ENCODE peak calls at places on chromosomes 16 and 17, in eight cellular contexts. One of them, this sample, is unnamed.

GRCh38 chr16:54446639-54447038 is 160.1 kb upstream of the IRX3 start:
- DNase-seq in stimulated activated CD4-positive, alpha-beta T cell treated with anti-CD3 and anti-CD28 coated beads, Interleukin-1b, Interleukin-23, amount 100 ng/mL, for 1 hour: no peak
- DNase-seq in activated naive CD4-positive, alpha-beta T cell treated with Interleukin-2 at 50 U/mL for 16 hours: no peak
- DNase-seq in neural crest cell: no peak
- DNase-seq in GM13976: no peak
- DNase-seq in MG63: peak
- DNase-seq in NCI-H1092 treated with DMSO at 0.1 percent for 48 hours: peak
- DNase-seq in dermis microvascular lymphatic vessel endothelial cell: peak
- DNase-seq in this sample: peak

GRCh38 chr16:15682105-15682570 is 32.1 kb downstream of the NDE1 start:
- DNase-seq in stimulated activated CD4-positive, alpha-beta T cell treated with anti-CD3 and anti-CD28 coated beads, Interleukin-1b, Interleukin-23, amount 100 ng/mL, for 1 hour: no peak
- DNase-seq in activated naive CD4-positive, alpha-beta T cell treated with Interleukin-2 at 50 U/mL for 16 hours: peak
- DNase-seq in neural crest cell: peak
- DNase-seq in GM13976: no peak
- DNase-seq in MG63: peak
- DNase-seq in NCI-H1092 treated with DMSO at 0.1 percent for 48 hours: no peak
- DNase-seq in dermis microvascular lymphatic vessel endothelial cell: peak
- DNase-seq in this sample: peak

GRCh38 chr17:8104911-8105310 is 13.4 kb downstream of the ALOXE3 start:
- DNase-seq in stimulated activated CD4-positive, alpha-beta T cell treated with anti-CD3 and anti-CD28 coated beads, Interleukin-1b, Interleukin-23, amount 100 ng/mL, for 1 hour: no peak
- DNase-seq in activated naive CD4-positive, alpha-beta T cell treated with Interleukin-2 at 50 U/mL for 16 hours: no peak
- DNase-seq in neural crest cell: no peak
- DNase-seq in GM13976: no peak
- DNase-seq in MG63: no peak
- DNase-seq in NCI-H1092 treated with DMSO at 0.1 percent for 48 hours: no peak
- DNase-seq in dermis microvascular lymphatic vessel endothelial cell: no peak
- DNase-seq in this sample: no peak

GRCh38 chr16:26752166-26752565 is 314.6 kb upstream of the C16orf82 start:
- DNase-seq in stimulated activated CD4-positive, alpha-beta T cell treated with anti-CD3 and anti-CD28 coated beads, Interleukin-1b, Interleukin-23, amount 100 ng/mL, for 1 hour: no peak
- DNase-seq in activated naive CD4-positive, alpha-beta T cell treated with Interleukin-2 at 50 U/mL for 16 hours: no peak
- DNase-seq in neural crest cell: no peak
- DNase-seq in GM13976: no peak
- DNase-seq in MG63: no peak
- DNase-seq in NCI-H1092 treated with DMSO at 0.1 percent for 48 hours: no peak
- DNase-seq in dermis microvascular lymphatic vessel endothelial cell: no peak
- DNase-seq in this sample: no peak

GRCh38 chr17:3916013-3916696 is at the start of gene P2RX1:
- DNase-seq in stimulated activated CD4-positive, alpha-beta T cell treated with anti-CD3 and anti-CD28 coated beads, Interleukin-1b, Interleukin-23, amount 100 ng/mL, for 1 hour: no peak
- DNase-seq in activated naive CD4-positive, alpha-beta T cell treated with Interleukin-2 at 50 U/mL for 16 hours: peak
- DNase-seq in neural crest cell: no peak
- DNase-seq in GM13976: no peak
- DNase-seq in MG63: no peak
- DNase-seq in NCI-H1092 treated with DMSO at 0.1 percent for 48 hours: no peak
- DNase-seq in dermis microvascular lymphatic vessel endothelial cell: no peak
- DNase-seq in this sample: peak

GRCh38 chr17:40303009-40303657 is 5.8 kb upstream of the RARA start:
- DNase-seq in stimulated activated CD4-positive, alpha-beta T cell treated with anti-CD3 and anti-CD28 coated beads, Interleukin-1b, Interleukin-23, amount 100 ng/mL, for 1 hour: no peak
- DNase-seq in activated naive CD4-positive, alpha-beta T cell treated with Interleukin-2 at 50 U/mL for 16 hours: peak
- DNase-seq in neural crest cell: peak
- DNase-seq in GM13976: peak
- DNase-seq in MG63: no peak
- DNase-seq in NCI-H1092 treated with DMSO at 0.1 percent for 48 hours: peak
- DNase-seq in dermis microvascular lymphatic vessel endothelial cell: no peak
- DNase-seq in this sample: peak

GRCh38 chr17:59777033-59777432 is 69.6 kb downstream of the VMP1 start:
- DNase-seq in stimulated activated CD4-positive, alpha-beta T cell treated with anti-CD3 and anti-CD28 coated beads, Interleukin-1b, Interleukin-23, amount 100 ng/mL, for 1 hour: no peak
- DNase-seq in activated naive CD4-positive, alpha-beta T cell treated with Interleukin-2 at 50 U/mL for 16 hours: no peak
- DNase-seq in neural crest cell: no peak
- DNase-seq in GM13976: no peak
- DNase-seq in MG63: no peak
- DNase-seq in NCI-H1092 treated with DMSO at 0.1 percent for 48 hours: no peak
- DNase-seq in dermis microvascular lymphatic vessel endothelial cell: no peak
- DNase-seq in this sample: no peak

GRCh38 chr16:88078111-88078775 is 127.0 kb downstream of the BANP start:
- DNase-seq in stimulated activated CD4-positive, alpha-beta T cell treated with anti-CD3 and anti-CD28 coated beads, Interleukin-1b, Interleukin-23, amount 100 ng/mL, for 1 hour: no peak
- DNase-seq in activated naive CD4-positive, alpha-beta T cell treated with Interleukin-2 at 50 U/mL for 16 hours: no peak
- DNase-seq in neural crest cell: no peak
- DNase-seq in GM13976: no peak
- DNase-seq in MG63: no peak
- DNase-seq in NCI-H1092 treated with DMSO at 0.1 percent for 48 hours: no peak
- DNase-seq in dermis microvascular lymphatic vessel endothelial cell: no peak
- DNase-seq in this sample: no peak

GRCh38 chr16:57042157-57043111 is 49.9 kb upstream of the CPNE2 start:
- DNase-seq in stimulated activated CD4-positive, alpha-beta T cell treated with anti-CD3 and anti-CD28 coated beads, Interleukin-1b, Interleukin-23, amount 100 ng/mL, for 1 hour: peak
- DNase-seq in activated naive CD4-positive, alpha-beta T cell treated with Interleukin-2 at 50 U/mL for 16 hours: peak
- DNase-seq in neural crest cell: no peak
- DNase-seq in GM13976: peak
- DNase-seq in MG63: no peak
- DNase-seq in NCI-H1092 treated with DMSO at 0.1 percent for 48 hours: no peak
- DNase-seq in dermis microvascular lymphatic vessel endothelial cell: no peak
- DNase-seq in this sample: no peak

GRCh38 chr17:32912218-32912897 is 15.6 kb upstream of the TMEM98 start:
- DNase-seq in stimulated activated CD4-positive, alpha-beta T cell treated with anti-CD3 and anti-CD28 coated beads, Interleukin-1b, Interleukin-23, amount 100 ng/mL, for 1 hour: no peak
- DNase-seq in activated naive CD4-positive, alpha-beta T cell treated with Interleukin-2 at 50 U/mL for 16 hours: no peak
- DNase-seq in neural crest cell: no peak
- DNase-seq in GM13976: no peak
- DNase-seq in MG63: peak
- DNase-seq in NCI-H1092 treated with DMSO at 0.1 percent for 48 hours: peak
- DNase-seq in dermis microvascular lymphatic vessel endothelial cell: no peak
- DNase-seq in this sample: peak

GRCh38 chr16:80144191-80144590 is 396.6 kb upstream of the DYNLRB2 start:
- DNase-seq in stimulated activated CD4-positive, alpha-beta T cell treated with anti-CD3 and anti-CD28 coated beads, Interleukin-1b, Interleukin-23, amount 100 ng/mL, for 1 hour: no peak
- DNase-seq in activated naive CD4-positive, alpha-beta T cell treated with Interleukin-2 at 50 U/mL for 16 hours: no peak
- DNase-seq in neural crest cell: no peak
- DNase-seq in GM13976: peak
- DNase-seq in MG63: no peak
- DNase-seq in NCI-H1092 treated with DMSO at 0.1 percent for 48 hours: no peak
- DNase-seq in dermis microvascular lymphatic vessel endothelial cell: no peak
- DNase-seq in this sample: no peak

GRCh38 chr17:81178136-81179091 is 12.4 kb upstream of the AATK start:
- DNase-seq in stimulated activated CD4-positive, alpha-beta T cell treated with anti-CD3 and anti-CD28 coated beads, Interleukin-1b, Interleukin-23, amount 100 ng/mL, for 1 hour: no peak
- DNase-seq in activated naive CD4-positive, alpha-beta T cell treated with Interleukin-2 at 50 U/mL for 16 hours: no peak
- DNase-seq in neural crest cell: no peak
- DNase-seq in GM13976: no peak
- DNase-seq in MG63: no peak
- DNase-seq in NCI-H1092 treated with DMSO at 0.1 percent for 48 hours: no peak
- DNase-seq in dermis microvascular lymphatic vessel endothelial cell: no peak
- DNase-seq in this sample: no peak

GRCh38 chr17:63116967-63117366 is 150.9 kb downstream of the TANC2 start:
- DNase-seq in stimulated activated CD4-positive, alpha-beta T cell treated with anti-CD3 and anti-CD28 coated beads, Interleukin-1b, Interleukin-23, amount 100 ng/mL, for 1 hour: no peak
- DNase-seq in activated naive CD4-positive, alpha-beta T cell treated with Interleukin-2 at 50 U/mL for 16 hours: no peak
- DNase-seq in neural crest cell: no peak
- DNase-seq in GM13976: no peak
- DNase-seq in MG63: no peak
- DNase-seq in NCI-H1092 treated with DMSO at 0.1 percent for 48 hours: no peak
- DNase-seq in dermis microvascular lymphatic vessel endothelial cell: no peak
- DNase-seq in this sample: peak

GRCh38 chr16:81696136-81696958 is 82.7 kb upstream of the PLCG2 start:
- DNase-seq in stimulated activated CD4-positive, alpha-beta T cell treated with anti-CD3 and anti-CD28 coated beads, Interleukin-1b, Interleukin-23, amount 100 ng/mL, for 1 hour: no peak
- DNase-seq in activated naive CD4-positive, alpha-beta T cell treated with Interleukin-2 at 50 U/mL for 16 hours: no peak
- DNase-seq in neural crest cell: no peak
- DNase-seq in GM13976: no peak
- DNase-seq in MG63: no peak
- DNase-seq in NCI-H1092 treated with DMSO at 0.1 percent for 48 hours: no peak
- DNase-seq in dermis microvascular lymphatic vessel endothelial cell: no peak
- DNase-seq in this sample: no peak

GRCh38 chr17:4988168-4988567 is 693 bp upstream of the CAMTA2 start:
- DNase-seq in stimulated activated CD4-positive, alpha-beta T cell treated with anti-CD3 and anti-CD28 coated beads, Interleukin-1b, Interleukin-23, amount 100 ng/mL, for 1 hour: no peak
- DNase-seq in activated naive CD4-positive, alpha-beta T cell treated with Interleukin-2 at 50 U/mL for 16 hours: no peak
- DNase-seq in neural crest cell: no peak
- DNase-seq in GM13976: no peak
- DNase-seq in MG63: no peak
- DNase-seq in NCI-H1092 treated with DMSO at 0.1 percent for 48 hours: no peak
- DNase-seq in dermis microvascular lymphatic vessel endothelial cell: no peak
- DNase-seq in this sample: no peak

GRCh38 chr17:65062168-65062915 is 5.8 kb upstream of the GNA13 start:
- DNase-seq in stimulated activated CD4-positive, alpha-beta T cell treated with anti-CD3 and anti-CD28 coated beads, Interleukin-1b, Interleukin-23, amount 100 ng/mL, for 1 hour: no peak
- DNase-seq in activated naive CD4-positive, alpha-beta T cell treated with Interleukin-2 at 50 U/mL for 16 hours: no peak
- DNase-seq in neural crest cell: no peak
- DNase-seq in GM13976: no peak
- DNase-seq in MG63: no peak
- DNase-seq in NCI-H1092 treated with DMSO at 0.1 percent for 48 hours: no peak
- DNase-seq in dermis microvascular lymphatic vessel endothelial cell: no peak
- DNase-seq in this sample: no peak

GRCh38 chr16:73192227-73192894 is 144.4 kb upstream of the ZFHX3 start:
- DNase-seq in stimulated activated CD4-positive, alpha-beta T cell treated with anti-CD3 and anti-CD28 coated beads, Interleukin-1b, Interleukin-23, amount 100 ng/mL, for 1 hour: no peak
- DNase-seq in activated naive CD4-positive, alpha-beta T cell treated with Interleukin-2 at 50 U/mL for 16 hours: no peak
- DNase-seq in neural crest cell: no peak
- DNase-seq in GM13976: no peak
- DNase-seq in MG63: peak
- DNase-seq in NCI-H1092 treated with DMSO at 0.1 percent for 48 hours: no peak
- DNase-seq in dermis microvascular lymphatic vessel endothelial cell: no peak
- DNase-seq in this sample: no peak